ENCODE peak calls at places on chromosome 6, in eight cellular contexts. W is Peyer's patch, M is GM04503, S is B cell, V is GM12878, F is esophagus squamous epithelium, C is T-helper 2 cell, U is mucosa of descending colon. G is an unnamed sample.

GRCh38 chr6:68339488-68339887 is 295.6 kb upstream of the ADGRB3 start:
- DNase-seq in M (no peak), U (no peak), F (no peak), S (no peak), V (no peak), C (no peak), W (no peak), G (no peak)

GRCh38 chr6:85390775-85391174 is 59.1 kb upstream of the NT5E start:
- DNase-seq in U (no peak), M (no peak), F (no peak), S (no peak), W (no peak), C (no peak), V (no peak), G (no peak)

GRCh38 chr6:41578714-41579610 is 32.8 kb downstream of the FOXP4 start:
- DNase-seq in F (no peak), M (no peak), S (no peak), C (no peak), U (peak), V (no peak), W (peak), G (no peak)

GRCh38 chr6:65112435-65112834 is 594.6 kb downstream of the EYS start:
- DNase-seq in V (no peak), F (no peak), S (no peak), C (no peak), U (no peak), M (no peak), W (no peak), G (no peak)

GRCh38 chr6:56541736-56542366 is 100.8 kb downstream of the DST start:
- DNase-seq in V (no peak), W (no peak), C (no peak), M (no peak), U (no peak), S (no peak), F (no peak), G (no peak)

GRCh38 chr6:9456241-9456658 is 958.6 kb downstream of the TFAP2A start:
- DNase-seq in V (no peak), F (no peak), C (no peak), M (no peak), S (no peak), W (no peak), U (no peak), G (no peak)

GRCh38 chr6:47724300-47724699 is 25.9 kb downstream of the ADGRF4 start:
- DNase-seq in W (no peak), S (no peak), F (no peak), C (no peak), U (no peak), V (no peak), M (no peak), G (no peak)

GRCh38 chr6:142942805-142943227 is 2.2 kb downstream of the HIVEP2 start:
- DNase-seq in S (peak), W (no peak), F (no peak), M (no peak), V (no peak), U (no peak), C (no peak), G (no peak)

GRCh38 chr6:156776470-156776840 is 723 bp upstream of the ARID1B start:
- DNase-seq in M (no peak), W (no peak), S (peak), U (peak), V (no peak), C (no peak), F (no peak), G (peak)

GRCh38 chr6:143232849-143233248 is 172.2 kb downstream of the AIG1 start:
- DNase-seq in C (no peak), W (no peak), U (peak), S (peak), F (no peak), M (no peak), V (peak), G (no peak)

GRCh38 chr6:32941412-32941784 is 570 bp upstream of the HLA-DMB start:
- DNase-seq in C (no peak), S (peak), F (no peak), M (no peak), W (no peak), U (peak), V (peak), G (peak)

GRCh38 chr6:16698163-16698533 is 63.1 kb downstream of the ATXN1 start:
- DNase-seq in M (no peak), V (no peak), S (no peak), C (no peak), F (no peak), U (no peak), W (no peak), G (no peak)

GRCh38 chr6:3534599-3534998 is 77.7 kb upstream of the SLC22A23 start:
- DNase-seq in F (no peak), S (no peak), V (no peak), W (no peak), M (no peak), C (no peak), U (no peak), G (no peak)

G was measured in naive thymus-derived CD8-positive, alpha-beta T cell.